ENCODE peak calls at places on chromosomes 1 and 21, in eight cellular contexts. One of them, this sample, is unnamed.

GRCh38 chr1:213790565-213790964 is 197.2 kb upstream of the PROX1 start:
- DNase-seq in NB4: no peak
- DNase-seq in stomach: no peak
- DNase-seq in transverse colon: no peak
- DNase-seq in GM12891: no peak
- DNase-seq in H54: no peak
- DNase-seq in IMR-90: no peak
- DNase-seq in suprapubic skin: no peak
- DNase-seq in this sample: no peak

GRCh38 chr1:118158918-118159317 is 26.1 kb downstream of the SPAG17 start:
- DNase-seq in NB4: no peak
- DNase-seq in stomach: no peak
- DNase-seq in transverse colon: no peak
- DNase-seq in GM12891: no peak
- DNase-seq in H54: no peak
- DNase-seq in IMR-90: peak
- DNase-seq in suprapubic skin: no peak
- DNase-seq in this sample: no peak

GRCh38 chr1:246265481-246265880 is 241.6 kb downstream of the SMYD3 start:
- DNase-seq in NB4: no peak
- DNase-seq in stomach: no peak
- DNase-seq in transverse colon: no peak
- DNase-seq in GM12891: no peak
- DNase-seq in H54: no peak
- DNase-seq in IMR-90: peak
- DNase-seq in suprapubic skin: no peak
- DNase-seq in this sample: no peak

GRCh38 chr1:167428418-167428817 is 89.9 kb downstream of the CD247 start:
- DNase-seq in NB4: no peak
- DNase-seq in stomach: no peak
- DNase-seq in transverse colon: no peak
- DNase-seq in GM12891: no peak
- DNase-seq in H54: no peak
- DNase-seq in IMR-90: no peak
- DNase-seq in suprapubic skin: no peak
- DNase-seq in this sample: peak

GRCh38 chr1:3668585-3669300 is 16.4 kb downstream of the TP73 start:
- DNase-seq in NB4: peak
- DNase-seq in stomach: peak
- DNase-seq in transverse colon: peak
- DNase-seq in GM12891: no peak
- DNase-seq in H54: peak
- DNase-seq in IMR-90: no peak
- DNase-seq in suprapubic skin: no peak
- DNase-seq in this sample: peak

GRCh38 chr1:115924730-115925129 is 51.6 kb upstream of the SLC22A15 start:
- DNase-seq in NB4: peak
- DNase-seq in stomach: no peak
- DNase-seq in transverse colon: no peak
- DNase-seq in GM12891: no peak
- DNase-seq in H54: no peak
- DNase-seq in IMR-90: no peak
- DNase-seq in suprapubic skin: no peak
- DNase-seq in this sample: no peak

GRCh38 chr1:108897865-108898720 is 21.3 kb downstream of the GPSM2 start:
- DNase-seq in NB4: peak
- DNase-seq in stomach: no peak
- DNase-seq in transverse colon: peak
- DNase-seq in GM12891: no peak
- DNase-seq in H54: no peak
- DNase-seq in IMR-90: peak
- DNase-seq in suprapubic skin: no peak
- DNase-seq in this sample: peak

GRCh38 chr1:214590696-214591095 is 12.3 kb upstream of the CENPF start:
- DNase-seq in NB4: no peak
- DNase-seq in stomach: no peak
- DNase-seq in transverse colon: no peak
- DNase-seq in GM12891: no peak
- DNase-seq in H54: no peak
- DNase-seq in IMR-90: no peak
- DNase-seq in suprapubic skin: no peak
- DNase-seq in this sample: no peak

GRCh38 chr1:236753554-236753953 is 41.5 kb upstream of the MTR start:
- DNase-seq in NB4: peak
- DNase-seq in stomach: no peak
- DNase-seq in transverse colon: no peak
- DNase-seq in GM12891: no peak
- DNase-seq in H54: no peak
- DNase-seq in IMR-90: peak
- DNase-seq in suprapubic skin: no peak
- DNase-seq in this sample: peak

GRCh38 chr1:228176024-228176395 is 10.4 kb downstream of the IBA57 start:
- DNase-seq in NB4: no peak
- DNase-seq in stomach: no peak
- DNase-seq in transverse colon: no peak
- DNase-seq in GM12891: no peak
- DNase-seq in H54: no peak
- DNase-seq in IMR-90: no peak
- DNase-seq in suprapubic skin: no peak
- DNase-seq in this sample: no peak

DNA sequence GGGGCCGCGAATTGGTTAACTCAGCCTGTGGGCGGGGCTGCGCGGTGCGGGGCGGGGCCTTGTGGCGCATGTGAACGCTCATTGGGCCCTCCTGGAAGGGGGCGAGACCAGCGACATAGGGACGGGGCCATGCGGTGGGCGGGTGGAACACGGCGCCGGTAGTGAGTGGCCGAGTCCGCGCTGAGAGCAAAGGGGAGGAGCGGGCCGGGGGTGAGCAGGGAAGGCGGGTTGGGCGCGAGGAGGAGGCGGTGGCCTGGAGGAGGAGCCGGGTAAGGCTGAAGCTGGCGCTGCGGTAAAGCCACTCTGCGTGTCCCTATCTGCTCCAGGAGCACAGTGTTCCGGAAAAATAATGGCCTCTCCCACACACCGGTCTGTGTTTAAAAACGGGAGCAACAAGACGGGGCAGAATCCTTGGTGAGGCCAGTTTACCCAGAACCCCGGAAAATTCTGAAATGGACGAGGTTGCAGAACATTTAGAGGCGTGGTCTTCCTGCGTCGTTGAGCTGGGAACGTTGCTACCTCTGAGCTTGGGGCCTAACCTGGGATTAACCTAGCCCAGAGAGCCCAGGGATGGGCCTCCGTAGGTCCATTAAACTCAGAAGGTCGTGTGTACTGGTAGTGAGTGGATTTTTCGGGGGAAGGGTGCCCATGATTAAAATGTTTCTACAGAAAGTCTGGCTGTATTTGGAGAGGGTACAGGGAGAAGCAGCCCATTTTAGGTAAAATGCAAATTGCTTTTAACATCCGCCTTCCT is 533 bp upstream of the CTNNBIP1 start:
- DNase-seq in NB4: peak
- DNase-seq in stomach: peak
- DNase-seq in transverse colon: peak
- DNase-seq in GM12891: peak
- DNase-seq in H54: peak
- DNase-seq in IMR-90: peak
- DNase-seq in suprapubic skin: peak
- DNase-seq in this sample: peak
- TF ChIP-seq POLR2A in NB4: peak
- TF ChIP-seq POLR2A in stomach: peak
- TF ChIP-seq POLR2A in transverse colon: peak
- TF ChIP-seq POLR2A in GM12891: no peak
- TF ChIP-seq POLR2A in H54: peak
- TF ChIP-seq POLR2A in IMR-90: peak
- TF ChIP-seq POLR2A in suprapubic skin: no peak
- TF ChIP-seq POLR2A in this sample: peak

GRCh38 chr21:25569711-25570110 is 37.6 kb downstream of the MRPL39 start:
- DNase-seq in NB4: no peak
- DNase-seq in stomach: no peak
- DNase-seq in transverse colon: no peak
- DNase-seq in GM12891: no peak
- DNase-seq in H54: no peak
- DNase-seq in IMR-90: no peak
- DNase-seq in suprapubic skin: no peak
- DNase-seq in this sample: no peak
- TF ChIP-seq POLR2A in NB4: no peak
- TF ChIP-seq POLR2A in stomach: no peak
- TF ChIP-seq POLR2A in transverse colon: no peak
- TF ChIP-seq POLR2A in GM12891: peak
- TF ChIP-seq POLR2A in H54: no peak
- TF ChIP-seq POLR2A in IMR-90: no peak
- TF ChIP-seq POLR2A in suprapubic skin: no peak
- TF ChIP-seq POLR2A in this sample: no peak

DNA sequence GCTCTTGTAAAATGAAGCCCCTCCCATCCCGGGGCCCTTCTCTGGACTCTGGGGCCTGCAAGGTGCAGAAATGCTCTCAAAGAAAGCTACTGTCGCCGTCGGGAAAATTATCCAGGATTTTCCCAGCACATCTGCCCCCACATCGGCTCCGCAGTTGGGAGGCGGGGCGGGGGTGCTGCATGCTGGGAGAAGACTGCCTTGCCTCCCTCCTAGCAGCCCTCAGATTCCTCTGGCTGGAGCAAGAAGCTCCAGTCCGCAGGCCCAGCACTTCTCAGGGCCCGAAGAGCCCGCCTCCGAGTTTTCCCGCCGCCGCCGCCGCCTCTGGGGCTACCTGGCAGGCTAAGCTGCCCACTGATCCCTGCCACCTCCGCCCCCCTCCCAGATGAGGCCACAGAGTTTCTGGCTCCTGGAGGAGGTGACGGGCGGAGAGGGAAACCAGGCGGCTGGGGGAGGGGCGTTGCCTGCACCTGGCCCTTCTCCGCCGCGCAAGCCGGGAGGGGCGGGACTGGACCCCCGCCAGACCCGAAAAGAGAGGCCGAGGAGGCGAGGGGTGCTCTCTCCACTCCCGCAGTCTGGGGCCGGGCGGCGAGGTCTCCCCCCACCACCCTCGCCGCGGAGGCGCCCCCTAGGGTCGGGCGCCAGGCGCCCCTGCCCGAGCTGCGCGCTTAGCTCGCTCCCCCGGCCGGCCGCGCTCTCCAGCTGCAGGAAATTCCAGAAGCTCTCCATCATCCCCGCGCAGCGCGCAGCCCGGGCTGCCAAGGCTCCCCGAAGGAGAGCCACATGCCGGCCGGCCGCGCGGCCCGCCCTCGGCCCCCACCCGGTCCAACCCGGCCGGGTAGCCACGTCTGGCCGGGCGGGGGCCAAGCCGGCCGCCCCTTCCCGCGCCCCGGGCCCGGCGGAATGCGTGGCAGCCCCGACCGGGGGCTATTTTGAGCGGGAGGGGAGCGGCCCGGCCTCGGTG is 28.8 kb downstream of the AHDC1 start:
- DNase-seq in NB4: no peak
- DNase-seq in stomach: peak
- DNase-seq in transverse colon: peak
- DNase-seq in GM12891: no peak
- DNase-seq in H54: no peak
- DNase-seq in IMR-90: peak
- DNase-seq in suprapubic skin: no peak
- DNase-seq in this sample: peak
- TF ChIP-seq POLR2A in NB4: no peak
- TF ChIP-seq POLR2A in stomach: no peak
- TF ChIP-seq POLR2A in transverse colon: no peak
- TF ChIP-seq POLR2A in GM12891: no peak
- TF ChIP-seq POLR2A in H54: no peak
- TF ChIP-seq POLR2A in IMR-90: no peak
- TF ChIP-seq POLR2A in suprapubic skin: no peak
- TF ChIP-seq POLR2A in this sample: no peak

GRCh38 chr21:46322351-46323226 is 1.1 kb downstream of the C21orf58 start:
- DNase-seq in NB4: peak
- DNase-seq in stomach: no peak
- DNase-seq in transverse colon: no peak
- DNase-seq in GM12891: no peak
- DNase-seq in H54: no peak
- DNase-seq in IMR-90: peak
- DNase-seq in suprapubic skin: no peak
- DNase-seq in this sample: peak

GRCh38 chr21:46324390-46325072 is 575 bp downstream of the PCNT start:
- DNase-seq in NB4: peak
- DNase-seq in stomach: peak
- DNase-seq in transverse colon: peak
- DNase-seq in GM12891: peak
- DNase-seq in H54: peak
- DNase-seq in IMR-90: peak
- DNase-seq in suprapubic skin: peak
- DNase-seq in this sample: peak

GRCh38 chr21:46325073-46325912 is 1.3 kb downstream of the PCNT start:
- DNase-seq in NB4: peak
- DNase-seq in stomach: peak
- DNase-seq in transverse colon: peak
- DNase-seq in GM12891: peak
- DNase-seq in H54: peak
- DNase-seq in IMR-90: peak
- DNase-seq in suprapubic skin: no peak
- DNase-seq in this sample: peak

GRCh38 chr21:46323227-46323709 is 402 bp downstream of the C21orf58 start:
- DNase-seq in NB4: peak
- DNase-seq in stomach: no peak
- DNase-seq in transverse colon: no peak
- DNase-seq in GM12891: no peak
- DNase-seq in H54: no peak
- DNase-seq in IMR-90: no peak
- DNase-seq in suprapubic skin: peak
- DNase-seq in this sample: no peak

GRCh38 chr21:46323710-46324389 is at the start of the genes C21orf58 and PCNT:
- DNase-seq in NB4: peak
- DNase-seq in stomach: peak
- DNase-seq in transverse colon: peak
- DNase-seq in GM12891: peak
- DNase-seq in H54: peak
- DNase-seq in IMR-90: peak
- DNase-seq in suprapubic skin: peak
- DNase-seq in this sample: peak
- TF ChIP-seq POLR2A in NB4: peak
- TF ChIP-seq POLR2A in stomach: no peak
- TF ChIP-seq POLR2A in transverse colon: peak
- TF ChIP-seq POLR2A in GM12891: peak
- TF ChIP-seq POLR2A in H54: peak
- TF ChIP-seq POLR2A in IMR-90: peak
- TF ChIP-seq POLR2A in suprapubic skin: no peak
- TF ChIP-seq POLR2A in this sample: peak

GRCh38 chr1:58133562-58133961 is 413.0 kb downstream of the OMA1 start:
- DNase-seq in NB4: no peak
- DNase-seq in stomach: no peak
- DNase-seq in transverse colon: no peak
- DNase-seq in GM12891: no peak
- DNase-seq in H54: no peak
- DNase-seq in IMR-90: no peak
- DNase-seq in suprapubic skin: no peak
- DNase-seq in this sample: no peak

DNA sequence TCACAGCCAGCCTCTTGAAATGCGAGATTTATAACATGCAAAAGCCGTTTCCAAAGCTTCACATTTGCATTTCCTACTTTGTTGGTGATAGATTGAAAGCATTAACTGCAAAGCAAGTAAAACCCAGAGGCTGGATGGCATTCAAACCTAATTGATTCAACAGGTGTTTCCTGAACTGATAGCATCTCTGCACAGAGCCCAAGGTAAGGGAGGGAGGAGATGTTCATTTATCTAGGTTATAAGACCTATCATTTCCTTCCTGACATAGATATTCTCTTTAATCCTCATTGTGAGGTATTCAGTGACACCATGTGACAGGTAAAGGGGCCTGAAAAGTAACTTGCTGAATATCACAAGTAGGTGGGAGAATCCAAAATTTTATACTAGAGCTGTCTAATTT is 410.0 kb downstream of the OMA1 start:
- DNase-seq in NB4: no peak
- DNase-seq in stomach: no peak
- DNase-seq in transverse colon: no peak
- DNase-seq in GM12891: no peak
- DNase-seq in H54: no peak
- DNase-seq in IMR-90: no peak
- DNase-seq in suprapubic skin: no peak
- DNase-seq in this sample: no peak
- TF ChIP-seq POLR2A in NB4: no peak
- TF ChIP-seq POLR2A in stomach: no peak
- TF ChIP-seq POLR2A in transverse colon: no peak
- TF ChIP-seq POLR2A in GM12891: no peak
- TF ChIP-seq POLR2A in H54: no peak
- TF ChIP-seq POLR2A in IMR-90: no peak
- TF ChIP-seq POLR2A in suprapubic skin: no peak
- TF ChIP-seq POLR2A in this sample: no peak